ENCODE peak calls at places on chromosomes 13 and 19, in eight cellular contexts. V, M, F, W, C, E, S and A are unnamed samples.

GRCh38 chr13:112106467-112107141 is 39.7 kb downstream of the SOX1 start:
- DNase-seq in V (no peak), M (no peak), F (no peak), W (no peak), C (no peak), E (no peak), S (no peak), A (no peak)

GRCh38 chr13:59016250-59016649 is 1147.5 kb downstream of the DIAPH3 start:
- DNase-seq in V (no peak), M (no peak), F (no peak), W (no peak), C (no peak), E (no peak), S (no peak), A (no peak)

GRCh38 chr19:49339364-49340068 is 4.3 kb downstream of the CD37 start:
- DNase-seq in V (no peak), M (no peak), F (peak), W (no peak), C (peak), E (no peak), S (no peak), A (peak)

GRCh38 chr19:55585658-55586339 is 5.2 kb upstream of the ZNF579 start:
- DNase-seq in V (peak), M (no peak), F (peak), W (peak), C (peak), E (no peak), S (no peak), A (peak)

GRCh38 chr19:6225232-6225635 is 54.5 kb downstream of the MLLT1 start:
- DNase-seq in V (no peak), M (no peak), F (no peak), W (no peak), C (no peak), E (no peak), S (no peak), A (no peak)

GRCh38 chr19:46546194-46546896 is 50.7 kb upstream of the PNMA8B start:
- DNase-seq in V (no peak), M (no peak), F (peak), W (no peak), C (peak), E (no peak), S (no peak), A (peak)

GRCh38 chr19:29806098-29806866 is 5.5 kb upstream of the CCNE1 start:
- DNase-seq in V (no peak), M (no peak), F (peak), W (no peak), C (peak), E (no peak), S (no peak), A (peak)

GRCh38 chr13:30713133-30713532 is 22.2 kb upstream of the ALOX5AP start:
- DNase-seq in V (no peak), M (no peak), F (peak), W (no peak), C (peak), E (no peak), S (no peak), A (no peak)

GRCh38 chr19:47762615-47763308 is 15.7 kb upstream of the SELENOW start:
- DNase-seq in V (no peak), M (no peak), F (no peak), W (no peak), C (no peak), E (no peak), S (no peak), A (peak)

GRCh38 chr13:44374348-44374712 is 706 bp downstream of the SERP2 start:
- DNase-seq in V (no peak), M (no peak), F (no peak), W (no peak), C (no peak), E (no peak), S (no peak), A (no peak)